ENCODE peak calls at places on chromosomes 4 and X, in nine cellular contexts. Y, B, F, X, Z, D, A, L and H are unnamed samples.
A peak's percentile ranks its signal among the peaks of the same experiment; 100 is the strongest.

GRCh38 chr4:109302366-109303140 is at the start of gene COL25A1:
- DNase-seq in Y (peak; percentile 25), B (peak; percentile 48), Z (no peak), D (no peak), F (peak; percentile 74), A (peak; percentile 93), L (no peak), X (peak; percentile 28), H (peak; percentile 77)

GRCh38 chr4:85807247-85807915 is 332.4 kb downstream of the ARHGAP24 start:
- DNase-seq in B (peak; percentile 54), F (peak; percentile 94), D (no peak), A (no peak), Z (no peak), Y (peak; percentile 95), L (no peak), X (no peak), H (no peak)

GRCh38 chrX:15564981-15565579 is 35.7 kb downstream of the ACE2 start:
- DNase-seq in Y (peak; percentile 39), Z (no peak), A (peak; percentile 50), X (peak; percentile 72), D (peak; percentile 23), L (peak; percentile 1), F (peak; percentile 89), B (peak; percentile 52), H (peak; percentile 70)

GRCh38 chr4:61277785-61278184 is 77.7 kb downstream of the ADGRL3 start:
- DNase-seq in Y (no peak), A (no peak), F (no peak), B (no peak), D (no peak), Z (no peak), X (no peak), L (no peak), H (no peak)

GRCh38 chrX:374566-374965 is 12.1 kb downstream of the PPP2R3B start:
- DNase-seq in F (peak; percentile 28), Z (no peak), A (no peak), Y (no peak), D (no peak), X (no peak), L (no peak), B (peak; percentile 36), H (no peak)

GRCh38 chrX:122770581-122770980 is 413.5 kb upstream of the GRIA3 start:
- DNase-seq in F (no peak), X (no peak), B (no peak), Z (no peak), Y (no peak), A (no peak), L (no peak), D (no peak), H (no peak)

GRCh38 chr4:159326470-159326869 is 223.6 kb downstream of the RAPGEF2 start:
- DNase-seq in X (no peak), D (no peak), Y (no peak), F (no peak), A (no peak), B (no peak), L (no peak), Z (no peak), H (no peak)

GRCh38 chr4:150033937-150034336 is 44.3 kb upstream of the DCLK2 start:
- DNase-seq in X (peak; percentile 85), Y (no peak), D (no peak), F (peak; percentile 44), B (no peak), L (peak; percentile 66), Z (no peak), A (peak; percentile 52), H (peak; percentile 33)

GRCh38 chrX:100447563-100448397 is 37.7 kb upstream of the PCDH19 start:
- DNase-seq in Z (no peak), D (peak; percentile 20), F (peak; percentile 62), L (no peak), A (peak; percentile 22), X (peak; percentile 43), Y (peak; percentile 24), B (peak; percentile 59), H (peak; percentile 39)

GRCh38 chrX:47502591-47503222 is 19.7 kb upstream of the ZNF41 start:
- DNase-seq in L (no peak), A (no peak), X (no peak), B (peak; percentile 37), F (no peak), Y (no peak), D (no peak), Z (no peak), H (no peak)

GRCh38 chr4:170853422-170854021 is 763.8 kb upstream of the AADAT start:
- DNase-seq in B (peak; percentile 9), L (no peak), F (peak; percentile 1), D (peak; percentile 45), Z (no peak), Y (peak; percentile 52), X (peak; percentile 57), A (peak; percentile 69), H (peak; percentile 68)

GRCh38 chr4:17098401-17098800 is 200.0 kb upstream of the LDB2 start:
- DNase-seq in D (no peak), F (no peak), X (no peak), Z (no peak), B (peak; percentile 15), L (no peak), Y (no peak), A (no peak), H (peak; percentile 11)

GRCh38 chr4:10879411-10880110 is 195.0 kb upstream of the CLNK start:
- DNase-seq in F (peak; percentile 1), B (no peak), Z (no peak), X (no peak), A (no peak), Y (no peak), L (no peak), D (no peak), H (no peak)

GRCh38 chrX:52933976-52934703 is 24.2 kb downstream of the FAM156A start:
- DNase-seq in Y (no peak), D (peak; percentile 4), F (peak; percentile 17), X (no peak), B (no peak), A (no peak), Z (no peak), L (no peak), H (peak; percentile 18)

GRCh38 chr4:10123227-10124101 is 6.9 kb upstream of the WDR1 start:
- DNase-seq in Y (no peak), X (no peak), B (no peak), D (no peak), Z (no peak), L (no peak), A (no peak), F (peak; percentile 97), H (no peak)

GRCh38 chr4:153346031-153346430 is 1.5 kb downstream of the MND1 start:
- DNase-seq in X (no peak), Y (no peak), L (no peak), D (peak; percentile 38), Z (no peak), F (no peak), B (no peak), A (no peak), H (peak; percentile 10)

GRCh38 chr4:3225946-3226345 is 23.0 kb upstream of the MSANTD1 start:
- DNase-seq in A (no peak), Z (no peak), X (no peak), F (no peak), D (no peak), L (no peak), Y (no peak), B (no peak), H (no peak)